ENCODE peak calls at places on chromosomes 7 and 10, in five cellular contexts. One of them, this sample, is unnamed. For H3K4me1, the result is how much of the 10 kb centered on the place peaks cover.

GRCh38 chr10:127302343-127302742 is 106.0 kb upstream of the INSYN2A start:
- DNase-seq in mesendoderm: no peak
- DNase-seq in HCT116: no peak
- DNase-seq in heart left ventricle: no peak
- DNase-seq in ovary: no peak
- DNase-seq in this sample: no peak

GRCh38 chr10:46787321-46787615 is 124.0 kb upstream of the PTPN20 start:
- DNase-seq in HCT116: no peak
- DNase-seq in ovary: no peak
- DNase-seq in mesendoderm: peak
- DNase-seq in heart left ventricle: no peak
- DNase-seq in this sample: no peak

GRCh38 chr7:132516042-132516840 is 60.0 kb downstream of the PLXNA4 start:
- DNase-seq in ovary: no peak
- DNase-seq in HCT116: no peak
- DNase-seq in mesendoderm: peak
- DNase-seq in heart left ventricle: peak
- DNase-seq in this sample: no peak

GRCh38 chr7:76063525-76063924 is 15.6 kb downstream of the MDH2 start:
- DNase-seq in ovary: no peak
- DNase-seq in heart left ventricle: peak
- DNase-seq in HCT116: no peak
- DNase-seq in mesendoderm: no peak
- DNase-seq in this sample: no peak

GRCh38 chr7:11726251-11727155 is 105.5 kb downstream of the THSD7A start:
- DNase-seq in mesendoderm: no peak
- DNase-seq in heart left ventricle: peak
- DNase-seq in HCT116: no peak
- DNase-seq in ovary: no peak
- DNase-seq in this sample: no peak

GRCh38 chr10:45424668-45425404 is 50.8 kb downstream of the ALOX5 start:
- DNase-seq in mesendoderm: no peak
- DNase-seq in HCT116: no peak
- DNase-seq in ovary: no peak
- DNase-seq in heart left ventricle: peak
- DNase-seq in this sample: no peak

GRCh38 chr7:12431886-12432285 is 28.2 kb upstream of the VWDE start:
- DNase-seq in HCT116: no peak
- DNase-seq in ovary: no peak
- DNase-seq in heart left ventricle: no peak
- DNase-seq in mesendoderm: peak
- DNase-seq in this sample: peak

GRCh38 chr10:34954142-34954541 is 136.0 kb downstream of the CUL2 start:
- DNase-seq in ovary: no peak
- DNase-seq in mesendoderm: peak
- DNase-seq in heart left ventricle: no peak
- DNase-seq in HCT116: no peak
- DNase-seq in this sample: peak

GRCh38 chr7:30699706-30700495 is 17.6 kb upstream of the CRHR2 start:
- DNase-seq in ovary: no peak
- DNase-seq in mesendoderm: peak
- DNase-seq in heart left ventricle: no peak
- DNase-seq in HCT116: no peak
- DNase-seq in this sample: peak

GRCh38 chr10:119541459-119542356 is 811 bp downstream of the RGS10 start:
- DNase-seq in ovary: no peak
- DNase-seq in heart left ventricle: peak
- DNase-seq in mesendoderm: no peak
- DNase-seq in HCT116: no peak
- DNase-seq in this sample: peak

GRCh38 chr10:19488592-19489280 is 327.5 kb upstream of the PLXDC2 start:
- DNase-seq in heart left ventricle: peak
- DNase-seq in ovary: peak
- DNase-seq in HCT116: no peak
- DNase-seq in mesendoderm: peak
- DNase-seq in this sample: peak

GRCh38 chr7:80775481-80775880 is 137.0 kb downstream of the CD36 start:
- DNase-seq in heart left ventricle: no peak
- DNase-seq in ovary: no peak
- DNase-seq in HCT116: no peak
- DNase-seq in mesendoderm: no peak
- DNase-seq in this sample: no peak

GRCh38 chr7:37921876-37922275 is 1.4 kb downstream of the EPDR1 start:
- DNase-seq in HCT116: no peak
- DNase-seq in heart left ventricle: no peak
- DNase-seq in ovary: no peak
- DNase-seq in mesendoderm: no peak
- DNase-seq in this sample: no peak

GRCh38 chr10:15531927-15532722 is 161.0 kb upstream of the FAM171A1 start:
- DNase-seq in heart left ventricle: no peak
- DNase-seq in mesendoderm: no peak
- DNase-seq in HCT116: no peak
- DNase-seq in ovary: no peak
- DNase-seq in this sample: no peak

GRCh38 chr10:124323806-124324205 is 94.9 kb downstream of the OAT start:
- DNase-seq in HCT116: no peak
- DNase-seq in ovary: no peak
- DNase-seq in mesendoderm: no peak
- DNase-seq in heart left ventricle: no peak
- DNase-seq in this sample: peak

GRCh38 chr7:122803323-122803722 is 82.9 kb downstream of the CADPS2 start:
- DNase-seq in mesendoderm: peak
- DNase-seq in heart left ventricle: no peak
- DNase-seq in HCT116: peak
- DNase-seq in ovary: no peak
- DNase-seq in this sample: peak

GRCh38 chr7:16399265-16399801 is 22.0 kb downstream of the CRPPA start:
- DNase-seq in HCT116: no peak
- DNase-seq in heart left ventricle: no peak
- DNase-seq in ovary: no peak
- DNase-seq in mesendoderm: peak
- DNase-seq in this sample: no peak

GRCh38 chr7:135349746-135350145 is 116.1 kb downstream of the STRA8 start:
- DNase-seq in HCT116: no peak
- DNase-seq in mesendoderm: no peak
- DNase-seq in heart left ventricle: no peak
- DNase-seq in ovary: no peak
- DNase-seq in this sample: no peak

GRCh38 chr10:46546591-46547330 is 9.7 kb downstream of the GPRIN2 start:
- DNase-seq in heart left ventricle: peak
- DNase-seq in mesendoderm: no peak
- DNase-seq in HCT116: no peak
- DNase-seq in ovary: peak
- DNase-seq in this sample: peak

GRCh38 chr7:74477188-74477587 is 23.5 kb downstream of the GTF2IRD1 start:
- DNase-seq in mesendoderm: no peak
- DNase-seq in ovary: no peak
- DNase-seq in heart left ventricle: no peak
- DNase-seq in HCT116: no peak
- DNase-seq in this sample: no peak

GRCh38 chr10:3935933-3936359 is 150.9 kb upstream of the KLF6 start:
- DNase-seq in HCT116: no peak
- DNase-seq in heart left ventricle: no peak
- DNase-seq in mesendoderm: no peak
- DNase-seq in ovary: peak
- DNase-seq in this sample: no peak

GRCh38 chr10:46297406-46298204 is 10.8 kb downstream of the ANTXRL start:
- DNase-seq in mesendoderm: no peak
- DNase-seq in HCT116: no peak
- DNase-seq in heart left ventricle: peak
- DNase-seq in ovary: no peak
- DNase-seq in this sample: no peak

GRCh38 chr10:19788075-19788686 is 28.1 kb upstream of the PLXDC2 start:
- DNase-seq in heart left ventricle: no peak
- DNase-seq in HCT116: no peak
- DNase-seq in ovary: peak
- DNase-seq in mesendoderm: peak
- DNase-seq in this sample: peak

GRCh38 chr7:128206747-128207500 is 34.2 kb upstream of the LEP start:
- DNase-seq in heart left ventricle: no peak
- DNase-seq in HCT116: no peak
- DNase-seq in mesendoderm: no peak
- DNase-seq in ovary: no peak
- DNase-seq in this sample: no peak

DNA sequence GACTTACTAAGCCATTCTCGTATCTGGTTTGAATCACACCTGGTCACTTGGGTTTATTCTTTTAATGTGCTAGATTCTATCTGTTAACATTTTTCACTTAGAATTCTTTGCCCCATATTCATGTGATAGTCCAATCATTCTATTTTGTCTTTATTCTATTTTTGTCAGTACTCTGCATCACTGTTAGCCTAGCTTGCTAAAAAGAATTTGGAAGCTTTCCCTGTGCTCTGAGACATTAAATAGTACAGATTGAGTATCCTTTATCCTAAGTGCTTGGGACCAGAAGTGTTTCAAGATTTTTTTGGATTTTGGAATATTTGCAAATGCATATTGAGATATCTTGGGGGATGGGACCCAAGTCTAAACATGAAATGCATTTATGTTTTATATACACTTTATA is 51.0 kb downstream of the RALA start:
- DNase-seq in mesendoderm: no peak
- DNase-seq in heart left ventricle: no peak
- DNase-seq in ovary: no peak
- DNase-seq in HCT116: no peak
- DNase-seq in this sample: no peak
- H3K4me1 ChIP-seq in mesendoderm: under half
- H3K4me1 ChIP-seq in heart left ventricle: under half
- H3K4me1 ChIP-seq in ovary: under half
- H3K4me1 ChIP-seq in HCT116: under half
- H3K4me1 ChIP-seq in this sample: under half

GRCh38 chr7:7156663-7157062 is 25.7 kb upstream of the C1GALT1 start:
- DNase-seq in HCT116: no peak
- DNase-seq in ovary: no peak
- DNase-seq in mesendoderm: no peak
- DNase-seq in heart left ventricle: no peak
- DNase-seq in this sample: no peak
- H3K27ac ChIP-seq in HCT116: no peak
- H3K27ac ChIP-seq in ovary: no peak
- H3K27ac ChIP-seq in mesendoderm: no peak
- H3K27ac ChIP-seq in heart left ventricle: no peak
- H3K27ac ChIP-seq in this sample: no peak

GRCh38 chr10:43939389-43939938 is 290.8 kb upstream of the ZNF32 start:
- DNase-seq in heart left ventricle: no peak
- DNase-seq in ovary: no peak
- DNase-seq in mesendoderm: no peak
- DNase-seq in HCT116: no peak
- DNase-seq in this sample: peak

GRCh38 chr10:43942096-43942885 is 293.6 kb upstream of the ZNF32 start:
- DNase-seq in HCT116: no peak
- DNase-seq in ovary: no peak
- DNase-seq in mesendoderm: no peak
- DNase-seq in heart left ventricle: no peak
- DNase-seq in this sample: peak

GRCh38 chr10:43938810-43939209 is 290.1 kb upstream of the ZNF32 start:
- DNase-seq in ovary: no peak
- DNase-seq in mesendoderm: no peak
- DNase-seq in heart left ventricle: no peak
- DNase-seq in HCT116: no peak
- DNase-seq in this sample: peak

GRCh38 chr10:43940898-43941777 is 292.5 kb upstream of the ZNF32 start:
- DNase-seq in HCT116: no peak
- DNase-seq in ovary: no peak
- DNase-seq in mesendoderm: no peak
- DNase-seq in heart left ventricle: no peak
- DNase-seq in this sample: peak

DNA sequence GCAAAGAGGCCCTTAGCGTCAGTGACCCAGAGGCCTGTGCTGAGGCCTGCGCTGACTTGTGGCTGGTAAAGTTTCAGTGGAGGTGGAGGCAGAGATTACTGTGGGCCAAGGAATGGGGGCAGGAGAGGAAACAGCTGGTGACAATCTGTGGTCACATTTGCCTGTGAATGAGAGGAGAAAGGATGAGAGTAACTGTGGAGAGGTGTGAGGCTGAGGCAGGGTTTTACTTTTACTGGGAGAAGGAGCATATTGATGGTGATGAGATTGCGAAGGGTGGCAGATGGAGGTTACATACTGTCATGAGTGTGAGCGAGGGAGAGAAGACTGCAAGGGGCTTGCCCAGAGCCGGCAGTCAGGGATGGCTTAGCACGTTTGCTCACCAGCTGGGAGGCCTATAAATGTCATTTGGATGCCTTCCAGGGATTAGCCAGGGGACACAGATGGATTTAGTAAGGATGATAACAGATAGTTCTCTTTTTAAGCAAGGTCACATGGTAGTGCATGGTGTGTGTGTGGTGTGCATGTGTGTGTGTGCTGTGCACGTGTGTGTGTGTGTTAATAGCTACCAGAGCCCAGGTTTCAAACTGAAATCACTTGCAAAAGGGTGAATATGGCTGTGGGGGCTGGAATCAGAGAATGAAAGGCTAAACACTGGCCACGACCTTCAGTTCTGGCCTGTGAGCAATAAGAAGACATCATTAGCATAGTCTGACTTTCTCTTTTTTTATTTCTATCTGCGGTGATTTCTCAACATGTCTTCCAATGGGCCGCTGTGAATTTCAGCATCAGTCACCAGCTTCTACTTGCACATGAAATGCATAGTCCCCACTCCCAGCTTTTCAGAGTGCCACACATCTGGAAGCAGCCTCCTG is 291.5 kb upstream of the ZNF32 start:
- DNase-seq in heart left ventricle: no peak
- DNase-seq in HCT116: no peak
- DNase-seq in mesendoderm: peak
- DNase-seq in ovary: no peak
- DNase-seq in this sample: peak
- H3K4me3 ChIP-seq in heart left ventricle: no peak
- H3K4me3 ChIP-seq in HCT116: no peak
- H3K4me3 ChIP-seq in mesendoderm: no peak
- H3K4me3 ChIP-seq in ovary: no peak
- H3K4me3 ChIP-seq in this sample: no peak

DNA sequence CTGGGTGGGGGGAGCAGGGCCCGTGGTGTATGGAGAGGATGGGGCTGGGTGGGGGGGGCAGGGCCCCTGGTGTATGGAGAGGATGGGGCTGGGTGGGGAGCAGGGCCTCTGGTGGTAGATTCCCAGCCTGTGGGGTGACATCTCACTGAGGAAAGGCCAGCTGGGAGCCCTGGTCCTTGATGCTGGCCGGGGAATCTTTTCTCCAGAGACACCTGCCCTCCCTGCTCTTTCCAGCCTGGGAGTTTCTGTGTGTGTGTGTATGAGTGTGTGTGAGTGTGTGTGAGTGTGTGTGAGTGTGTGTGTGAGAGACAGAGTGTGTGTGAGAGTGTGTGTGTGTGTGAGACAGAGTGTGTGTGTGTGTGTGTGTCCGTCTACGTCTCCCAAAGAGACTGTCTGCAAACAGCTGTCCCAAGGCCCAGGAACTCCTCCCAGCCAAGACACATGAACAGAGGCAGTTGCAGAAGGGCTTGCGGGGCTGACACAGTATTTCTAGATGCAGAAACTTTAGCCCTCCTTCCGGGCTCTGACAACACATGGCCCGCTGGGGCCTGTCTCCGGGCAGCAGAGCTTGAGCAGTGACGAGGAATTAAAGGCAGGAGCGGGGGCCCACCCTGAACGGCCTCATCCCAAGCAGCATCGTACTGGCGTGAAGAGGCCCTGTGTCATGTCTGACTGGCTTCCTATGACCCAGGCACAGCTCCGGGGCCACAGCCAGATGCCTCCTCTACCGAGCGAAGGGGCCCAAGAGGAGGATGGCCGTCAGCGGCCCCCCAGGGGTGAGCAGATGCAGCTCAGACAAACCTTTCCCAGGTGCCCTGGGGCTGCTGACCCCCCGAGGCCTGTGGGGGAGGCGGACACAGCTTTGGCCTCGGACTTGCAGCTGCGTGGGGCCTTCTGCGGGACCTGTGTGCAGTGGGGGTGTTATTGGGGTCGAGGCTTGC is 24.3 kb downstream of the FAM20C start:
- DNase-seq in ovary: no peak
- DNase-seq in HCT116: no peak
- DNase-seq in heart left ventricle: peak
- DNase-seq in mesendoderm: no peak
- DNase-seq in this sample: no peak
- H3K4me1 ChIP-seq in ovary: under half
- H3K4me1 ChIP-seq in HCT116: under half
- H3K4me1 ChIP-seq in heart left ventricle: under half
- H3K4me1 ChIP-seq in mesendoderm: under half
- H3K4me1 ChIP-seq in this sample: under half

This sample was measured in endodermal cell.